ENCODE peak calls at places on chromosomes 1 and 21, in six cellular contexts. One of them, this sample, is unnamed.

GRCh38 chr1:170682159-170682558 is 18.2 kb downstream of the PRRX1 start:
- DNase-seq in lower lobe of right lung: no peak
- DNase-seq in left ventricle myocardium inferior: no peak
- DNase-seq in NT2/D1: no peak
- DNase-seq in neural progenitor cell: no peak
- DNase-seq in PC-9: no peak
- DNase-seq in this sample: no peak

GRCh38 chr1:26541816-26542711 is 12.5 kb downstream of the RPS6KA1 start:
- DNase-seq in lower lobe of right lung: peak; percentile 95
- DNase-seq in left ventricle myocardium inferior: peak; percentile 73
- DNase-seq in NT2/D1: peak; percentile 71
- DNase-seq in neural progenitor cell: peak; percentile 72
- DNase-seq in PC-9: peak; percentile 8
- DNase-seq in this sample: peak; percentile 60

GRCh38 chr1:34845131-34845901 is 14.2 kb downstream of the SMIM12 start:
- DNase-seq in lower lobe of right lung: no peak
- DNase-seq in left ventricle myocardium inferior: no peak
- DNase-seq in NT2/D1: no peak
- DNase-seq in neural progenitor cell: no peak
- DNase-seq in PC-9: no peak
- DNase-seq in this sample: no peak

GRCh38 chr1:165040641-165041040 is 315.9 kb downstream of the LMX1A start:
- DNase-seq in lower lobe of right lung: no peak
- DNase-seq in left ventricle myocardium inferior: no peak
- DNase-seq in NT2/D1: no peak
- DNase-seq in neural progenitor cell: no peak
- DNase-seq in PC-9: no peak
- DNase-seq in this sample: no peak

GRCh38 chr21:45431781-45432572 is 27.0 kb downstream of the COL18A1 start:
- DNase-seq in lower lobe of right lung: no peak
- DNase-seq in left ventricle myocardium inferior: no peak
- DNase-seq in NT2/D1: no peak
- DNase-seq in neural progenitor cell: no peak
- DNase-seq in PC-9: no peak
- DNase-seq in this sample: no peak

GRCh38 chr1:179023946-179024345 is 1.7 kb upstream of the FAM20B start:
- DNase-seq in lower lobe of right lung: no peak
- DNase-seq in left ventricle myocardium inferior: no peak
- DNase-seq in NT2/D1: no peak
- DNase-seq in neural progenitor cell: no peak
- DNase-seq in PC-9: no peak
- DNase-seq in this sample: no peak

GRCh38 chr1:55285849-55286248 is 70.7 kb upstream of the USP24 start:
- DNase-seq in lower lobe of right lung: no peak
- DNase-seq in left ventricle myocardium inferior: no peak
- DNase-seq in NT2/D1: no peak
- DNase-seq in neural progenitor cell: no peak
- DNase-seq in PC-9: no peak
- DNase-seq in this sample: no peak

GRCh38 chr1:13764933-13765332 is 64.9 kb downstream of the PRDM2 start:
- DNase-seq in lower lobe of right lung: no peak
- DNase-seq in left ventricle myocardium inferior: no peak
- DNase-seq in NT2/D1: no peak
- DNase-seq in neural progenitor cell: peak; percentile 63
- DNase-seq in PC-9: no peak
- DNase-seq in this sample: no peak

GRCh38 chr1:78726686-78727085 is 77.1 kb downstream of the IFI44 start:
- DNase-seq in lower lobe of right lung: no peak
- DNase-seq in left ventricle myocardium inferior: no peak
- DNase-seq in NT2/D1: no peak
- DNase-seq in neural progenitor cell: no peak
- DNase-seq in PC-9: no peak
- DNase-seq in this sample: no peak

GRCh38 chr21:33908760-33909159 is 6.8 kb downstream of the ATP5PO start:
- DNase-seq in lower lobe of right lung: no peak
- DNase-seq in left ventricle myocardium inferior: no peak
- DNase-seq in NT2/D1: no peak
- DNase-seq in neural progenitor cell: no peak
- DNase-seq in PC-9: no peak
- DNase-seq in this sample: no peak

GRCh38 chr1:221087919-221088318 is 208.7 kb downstream of the HLX start:
- DNase-seq in lower lobe of right lung: no peak
- DNase-seq in left ventricle myocardium inferior: no peak
- DNase-seq in NT2/D1: no peak
- DNase-seq in neural progenitor cell: no peak
- DNase-seq in PC-9: no peak
- DNase-seq in this sample: no peak

GRCh38 chr1:174569240-174569639 is 121.5 kb downstream of the GPR52 start:
- DNase-seq in lower lobe of right lung: no peak
- DNase-seq in left ventricle myocardium inferior: no peak
- DNase-seq in NT2/D1: no peak
- DNase-seq in neural progenitor cell: no peak
- DNase-seq in PC-9: no peak
- DNase-seq in this sample: no peak

GRCh38 chr1:225747566-225747965 is 30.1 kb upstream of the SRP9 start:
- DNase-seq in lower lobe of right lung: no peak
- DNase-seq in left ventricle myocardium inferior: no peak
- DNase-seq in NT2/D1: no peak
- DNase-seq in neural progenitor cell: no peak
- DNase-seq in PC-9: no peak
- DNase-seq in this sample: no peak

GRCh38 chr1:165898837-165899236 is 71.4 kb downstream of the UCK2 start:
- DNase-seq in lower lobe of right lung: no peak
- DNase-seq in left ventricle myocardium inferior: no peak
- DNase-seq in NT2/D1: no peak
- DNase-seq in neural progenitor cell: no peak
- DNase-seq in PC-9: peak; percentile 26
- DNase-seq in this sample: no peak

GRCh38 chr1:36093919-36094318 is 5.2 kb downstream of the ADPRS start:
- DNase-seq in lower lobe of right lung: no peak
- DNase-seq in left ventricle myocardium inferior: no peak
- DNase-seq in NT2/D1: no peak
- DNase-seq in neural progenitor cell: no peak
- DNase-seq in PC-9: no peak
- DNase-seq in this sample: no peak

GRCh38 chr21:32674038-32674437 is 53.8 kb downstream of the SYNJ1 start:
- DNase-seq in lower lobe of right lung: no peak
- DNase-seq in left ventricle myocardium inferior: no peak
- DNase-seq in NT2/D1: no peak
- DNase-seq in neural progenitor cell: no peak
- DNase-seq in PC-9: no peak
- DNase-seq in this sample: no peak

GRCh38 chr1:210222288-210223006 is 10.1 kb upstream of the SERTAD4 start:
- DNase-seq in lower lobe of right lung: peak; percentile 61
- DNase-seq in left ventricle myocardium inferior: no peak
- DNase-seq in NT2/D1: peak; percentile 58
- DNase-seq in neural progenitor cell: peak; percentile 67
- DNase-seq in PC-9: peak; percentile 65
- DNase-seq in this sample: no peak

GRCh38 chr21:42118901-42119300 is 47.8 kb downstream of the UMODL1 start:
- DNase-seq in lower lobe of right lung: no peak
- DNase-seq in left ventricle myocardium inferior: no peak
- DNase-seq in NT2/D1: no peak
- DNase-seq in neural progenitor cell: no peak
- DNase-seq in PC-9: no peak
- DNase-seq in this sample: no peak

GRCh38 chr1:74517599-74518051 is 5.2 kb upstream of the LRRC53 start:
- DNase-seq in lower lobe of right lung: no peak
- DNase-seq in left ventricle myocardium inferior: no peak
- DNase-seq in NT2/D1: no peak
- DNase-seq in neural progenitor cell: no peak
- DNase-seq in PC-9: no peak
- DNase-seq in this sample: no peak

GRCh38 chr1:29236993-29237905 is 927 bp downstream of the PTPRU start:
- DNase-seq in lower lobe of right lung: peak; percentile 74
- DNase-seq in left ventricle myocardium inferior: peak; percentile 47
- DNase-seq in NT2/D1: no peak
- DNase-seq in neural progenitor cell: peak; percentile 77
- DNase-seq in PC-9: peak; percentile 50
- DNase-seq in this sample: peak; percentile 14

GRCh38 chr1:81553503-81553902 is 247.2 kb upstream of the ADGRL2 start:
- DNase-seq in lower lobe of right lung: no peak
- DNase-seq in left ventricle myocardium inferior: no peak
- DNase-seq in NT2/D1: no peak
- DNase-seq in neural progenitor cell: no peak
- DNase-seq in PC-9: no peak
- DNase-seq in this sample: no peak

GRCh38 chr1:9892563-9893528 is 17.2 kb downstream of the CTNNBIP1 start:
- DNase-seq in lower lobe of right lung: no peak
- DNase-seq in left ventricle myocardium inferior: no peak
- DNase-seq in NT2/D1: no peak
- DNase-seq in neural progenitor cell: peak; percentile 65
- DNase-seq in PC-9: peak; percentile 78
- DNase-seq in this sample: no peak

GRCh38 chr1:9890224-9890731 is 19.8 kb downstream of the CTNNBIP1 start:
- DNase-seq in lower lobe of right lung: no peak
- DNase-seq in left ventricle myocardium inferior: peak; percentile 60
- DNase-seq in NT2/D1: peak; percentile 59
- DNase-seq in neural progenitor cell: peak; percentile 70
- DNase-seq in PC-9: peak; percentile 69
- DNase-seq in this sample: no peak

GRCh38 chr1:9889411-9889810 is 20.7 kb downstream of the CTNNBIP1 start:
- DNase-seq in lower lobe of right lung: no peak
- DNase-seq in left ventricle myocardium inferior: no peak
- DNase-seq in NT2/D1: no peak
- DNase-seq in neural progenitor cell: no peak
- DNase-seq in PC-9: no peak
- DNase-seq in this sample: no peak

GRCh38 chr1:9891207-9891606 is 18.9 kb downstream of the CTNNBIP1 start:
- DNase-seq in lower lobe of right lung: no peak
- DNase-seq in left ventricle myocardium inferior: no peak
- DNase-seq in NT2/D1: peak; percentile 35
- DNase-seq in neural progenitor cell: peak; percentile 84
- DNase-seq in PC-9: no peak
- DNase-seq in this sample: no peak

GRCh38 chr1:9894115-9894514 is 16.0 kb downstream of the CTNNBIP1 start:
- DNase-seq in lower lobe of right lung: no peak
- DNase-seq in left ventricle myocardium inferior: no peak
- DNase-seq in NT2/D1: no peak
- DNase-seq in neural progenitor cell: no peak
- DNase-seq in PC-9: no peak
- DNase-seq in this sample: no peak
- H3K4me3 ChIP-seq in lower lobe of right lung: no peak overlapping the region
- H3K4me3 ChIP-seq in left ventricle myocardium inferior: no peak overlapping the region
- H3K4me3 ChIP-seq in NT2/D1: no peak overlapping the region
- H3K4me3 ChIP-seq in neural progenitor cell: no peak overlapping the region
- H3K4me3 ChIP-seq in PC-9: peak overlapping the region; percentile 49
- H3K4me3 ChIP-seq in this sample: no peak overlapping the region

GRCh38 chr1:248817065-248817464 is 8.7 kb downstream of the SH3BP5L start:
- DNase-seq in lower lobe of right lung: no peak
- DNase-seq in left ventricle myocardium inferior: no peak
- DNase-seq in NT2/D1: no peak
- DNase-seq in neural progenitor cell: no peak
- DNase-seq in PC-9: no peak
- DNase-seq in this sample: no peak
- H3K4me1 ChIP-seq in lower lobe of right lung: peaks cover 38% of the 10 kb centered on the region
- H3K4me1 ChIP-seq in left ventricle myocardium inferior: peaks cover 28% of the 10 kb centered on the region
- H3K4me1 ChIP-seq in NT2/D1: peaks cover 10% of the 10 kb centered on the region
- H3K4me1 ChIP-seq in neural progenitor cell: no peaks in the 10 kb centered on the region
- H3K4me1 ChIP-seq in PC-9: no peaks in the 10 kb centered on the region
- H3K4me1 ChIP-seq in this sample: peaks cover 60% of the 10 kb centered on the region

GRCh38 chr1:27556781-27557595 is 47.0 kb downstream of the AHDC1 start:
- DNase-seq in lower lobe of right lung: peak; percentile 95
- DNase-seq in left ventricle myocardium inferior: peak; percentile 94
- DNase-seq in NT2/D1: peak; percentile 97
- DNase-seq in neural progenitor cell: peak; percentile 88
- DNase-seq in PC-9: peak; percentile 94
- DNase-seq in this sample: peak; percentile 55

GRCh38 chr1:27556435-27556780 is 47.5 kb downstream of the AHDC1 start:
- DNase-seq in lower lobe of right lung: no peak
- DNase-seq in left ventricle myocardium inferior: no peak
- DNase-seq in NT2/D1: no peak
- DNase-seq in neural progenitor cell: no peak
- DNase-seq in PC-9: no peak
- DNase-seq in this sample: no peak

GRCh38 chr1:27555700-27556424 is 48.1 kb downstream of the AHDC1 start:
- DNase-seq in lower lobe of right lung: no peak
- DNase-seq in left ventricle myocardium inferior: peak; percentile 75
- DNase-seq in NT2/D1: no peak
- DNase-seq in neural progenitor cell: no peak
- DNase-seq in PC-9: no peak
- DNase-seq in this sample: no peak

GRCh38 chr1:27554293-27554692 is 49.7 kb downstream of the AHDC1 start:
- DNase-seq in lower lobe of right lung: no peak
- DNase-seq in left ventricle myocardium inferior: no peak
- DNase-seq in NT2/D1: no peak
- DNase-seq in neural progenitor cell: no peak
- DNase-seq in PC-9: no peak
- DNase-seq in this sample: no peak

GRCh38 chr1:27554777-27555699 is 48.9 kb downstream of the AHDC1 start:
- DNase-seq in lower lobe of right lung: no peak
- DNase-seq in left ventricle myocardium inferior: peak; percentile 67
- DNase-seq in NT2/D1: no peak
- DNase-seq in neural progenitor cell: no peak
- DNase-seq in PC-9: no peak
- DNase-seq in this sample: no peak
- H3K36me3 ChIP-seq in lower lobe of right lung: peaks cover 41% of the 10 kb centered on the region
- H3K36me3 ChIP-seq in left ventricle myocardium inferior: peaks cover 55% of the 10 kb centered on the region
- H3K36me3 ChIP-seq in NT2/D1: peaks cover 74% of the 10 kb centered on the region
- H3K36me3 ChIP-seq in neural progenitor cell: no peaks in the 10 kb centered on the region
- H3K36me3 ChIP-seq in PC-9: no peaks in the 10 kb centered on the region
- H3K36me3 ChIP-seq in this sample: no peaks in the 10 kb centered on the region

GRCh38 chr21:15054606-15055239 is 10.1 kb downstream of the NRIP1 start:
- DNase-seq in lower lobe of right lung: no peak
- DNase-seq in left ventricle myocardium inferior: no peak
- DNase-seq in NT2/D1: no peak
- DNase-seq in neural progenitor cell: no peak
- DNase-seq in PC-9: no peak
- DNase-seq in this sample: no peak

GRCh38 chr21:15059397-15059796 is 5.4 kb downstream of the NRIP1 start:
- DNase-seq in lower lobe of right lung: no peak
- DNase-seq in left ventricle myocardium inferior: no peak
- DNase-seq in NT2/D1: no peak
- DNase-seq in neural progenitor cell: no peak
- DNase-seq in PC-9: no peak
- DNase-seq in this sample: no peak

GRCh38 chr21:15054089-15054488 is 10.7 kb downstream of the NRIP1 start:
- DNase-seq in lower lobe of right lung: no peak
- DNase-seq in left ventricle myocardium inferior: no peak
- DNase-seq in NT2/D1: no peak
- DNase-seq in neural progenitor cell: no peak
- DNase-seq in PC-9: no peak
- DNase-seq in this sample: no peak

GRCh38 chr21:15058718-15059316 is 6.0 kb downstream of the NRIP1 start:
- DNase-seq in lower lobe of right lung: no peak
- DNase-seq in left ventricle myocardium inferior: no peak
- DNase-seq in NT2/D1: no peak
- DNase-seq in neural progenitor cell: no peak
- DNase-seq in PC-9: no peak
- DNase-seq in this sample: no peak

DNA sequence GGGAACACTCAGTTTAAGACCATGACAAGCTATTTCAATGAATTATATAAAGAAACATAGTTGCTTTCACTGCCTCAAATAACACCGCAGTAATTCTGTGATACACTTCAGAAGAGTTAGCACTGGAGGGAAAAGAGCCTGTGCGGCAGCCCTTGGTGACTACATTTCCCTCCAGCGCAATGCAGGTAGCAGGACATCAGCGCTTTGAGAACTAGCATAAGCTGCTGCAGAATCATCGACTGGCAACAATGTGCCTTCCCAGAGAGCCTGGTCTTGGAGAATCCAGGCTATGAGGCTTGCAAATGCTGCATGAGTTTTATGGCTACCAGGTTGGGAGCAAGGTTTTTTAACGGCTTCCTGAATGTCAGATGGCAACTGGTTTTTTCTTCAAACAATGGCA is 7.5 kb downstream of the NRIP1 start:
- DNase-seq in lower lobe of right lung: no peak
- DNase-seq in left ventricle myocardium inferior: no peak
- DNase-seq in NT2/D1: no peak
- DNase-seq in neural progenitor cell: peak; percentile 34
- DNase-seq in PC-9: no peak
- DNase-seq in this sample: no peak
- H3K4me3 ChIP-seq in lower lobe of right lung: no peak overlapping the region
- H3K4me3 ChIP-seq in left ventricle myocardium inferior: peak overlapping the region; percentile 11
- H3K4me3 ChIP-seq in NT2/D1: no peak overlapping the region
- H3K4me3 ChIP-seq in neural progenitor cell: no peak overlapping the region
- H3K4me3 ChIP-seq in PC-9: no peak overlapping the region
- H3K4me3 ChIP-seq in this sample: no peak overlapping the region

This sample was measured in naive thymus-derived CD4-positive, alpha-beta T cell.